ENCODE peak calls at places on chromosome 14, in seven cellular contexts. V, X, Z, J, M, K and Y are unnamed samples.

GRCh38 chr14:78970677-78971076 is 800.5 kb downstream of the NRXN3 start:
- DNase-seq in V (no peak), K (peak), X (no peak), J (no peak), M (no peak), Z (no peak), Y (peak)

GRCh38 chr14:29927596-29928341 is at the start of gene PRKD1:
- DNase-seq in X (peak), J (no peak), Z (no peak), M (peak), V (peak), K (peak), Y (peak)

GRCh38 chr14:29925736-29926135 is 1.9 kb downstream of the PRKD1 start:
- DNase-seq in J (no peak), X (no peak), V (no peak), M (no peak), Z (no peak), K (peak), Y (no peak)

GRCh38 chr14:69877492-69877891 is 1.7 kb upstream of the SMOC1 start:
- DNase-seq in J (peak), X (peak), V (no peak), Z (no peak), M (no peak), K (no peak), Y (no peak)

GRCh38 chr14:101977311-101978071 is 13.1 kb downstream of the DYNC1H1 start:
- DNase-seq in V (no peak), X (no peak), K (no peak), Z (no peak), J (no peak), M (no peak), Y (no peak)

GRCh38 chr14:28902930-28903329 is 136.3 kb downstream of the FOXG1 start:
- DNase-seq in M (no peak), K (no peak), V (no peak), Z (no peak), J (no peak), X (no peak), Y (no peak)

GRCh38 chr14:99579077-99579836 is 24.8 kb downstream of the CCDC85C start:
- DNase-seq in J (no peak), Z (no peak), M (no peak), V (peak), K (no peak), X (no peak), Y (no peak)

GRCh38 chr14:33812181-33812580 is 138.7 kb downstream of the EGLN3 start:
- DNase-seq in J (no peak), M (no peak), V (no peak), K (no peak), Z (no peak), X (no peak), Y (no peak)

GRCh38 chr14:105336477-105337287 is 22.1 kb downstream of the PACS2 start:
- DNase-seq in Z (no peak), K (no peak), J (no peak), V (no peak), M (no peak), X (no peak), Y (peak)

GRCh38 chr14:25011095-25011494 is 38.9 kb downstream of the STXBP6 start:
- DNase-seq in Z (no peak), M (no peak), X (no peak), V (no peak), J (no peak), K (no peak), Y (no peak)

GRCh38 chr14:39055786-39056474 is 47.1 kb downstream of the SEC23A start:
- DNase-seq in Z (no peak), V (no peak), M (no peak), J (peak), X (no peak), K (no peak), Y (no peak)